ENCODE peak calls at places on chromosomes 3 and 15, in seven cellular contexts. One of them, this sample, is unnamed.

GRCh38 chr3:155391583-155391982 is 98.1 kb upstream of the STRIT1 start:
- DNase-seq in CD8-positive, alpha-beta memory T cell: no peak
- DNase-seq in body of pancreas: no peak
- DNase-seq in BE2C: no peak
- DNase-seq in foreskin fibroblast: peak; percentile 94
- DNase-seq in transverse colon: peak; percentile 8
- DNase-seq in tibial artery: peak; percentile 59
- DNase-seq in this sample: no peak

GRCh38 chr15:100726426-100727190 is 124.2 kb downstream of the ASB7 start:
- DNase-seq in CD8-positive, alpha-beta memory T cell: no peak
- DNase-seq in body of pancreas: peak; percentile 8
- DNase-seq in BE2C: no peak
- DNase-seq in foreskin fibroblast: no peak
- DNase-seq in transverse colon: no peak
- DNase-seq in tibial artery: no peak
- DNase-seq in this sample: no peak

GRCh38 chr3:13885704-13886010 is 5.8 kb upstream of the WNT7A start:
- DNase-seq in CD8-positive, alpha-beta memory T cell: no peak
- DNase-seq in body of pancreas: no peak
- DNase-seq in BE2C: no peak
- DNase-seq in foreskin fibroblast: no peak
- DNase-seq in transverse colon: no peak
- DNase-seq in tibial artery: no peak
- DNase-seq in this sample: no peak

GRCh38 chr15:66496951-66497501 is 536 bp downstream of the SNAPC5 start:
- DNase-seq in CD8-positive, alpha-beta memory T cell: no peak
- DNase-seq in body of pancreas: peak; percentile 18
- DNase-seq in BE2C: no peak
- DNase-seq in foreskin fibroblast: no peak
- DNase-seq in transverse colon: peak; percentile 11
- DNase-seq in tibial artery: no peak
- DNase-seq in this sample: peak; percentile 49

GRCh38 chr15:66573719-66574641 is 8.2 kb upstream of the LCTL start:
- DNase-seq in CD8-positive, alpha-beta memory T cell: no peak
- DNase-seq in body of pancreas: no peak
- DNase-seq in BE2C: no peak
- DNase-seq in foreskin fibroblast: peak; percentile 74
- DNase-seq in transverse colon: no peak
- DNase-seq in tibial artery: no peak
- DNase-seq in this sample: no peak

GRCh38 chr3:178405456-178405970 is 130.7 kb upstream of the KCNMB2 start:
- DNase-seq in CD8-positive, alpha-beta memory T cell: no peak
- DNase-seq in body of pancreas: no peak
- DNase-seq in BE2C: no peak
- DNase-seq in foreskin fibroblast: peak; percentile 50
- DNase-seq in transverse colon: no peak
- DNase-seq in tibial artery: no peak
- DNase-seq in this sample: no peak

GRCh38 chr3:94076055-94076454 is 13.2 kb downstream of the NSUN3 start:
- DNase-seq in CD8-positive, alpha-beta memory T cell: no peak
- DNase-seq in body of pancreas: no peak
- DNase-seq in BE2C: no peak
- DNase-seq in foreskin fibroblast: peak; percentile 26
- DNase-seq in transverse colon: no peak
- DNase-seq in tibial artery: no peak
- DNase-seq in this sample: no peak

GRCh38 chr3:110577856-110578255 is 493.8 kb upstream of the NECTIN3 start:
- DNase-seq in CD8-positive, alpha-beta memory T cell: no peak
- DNase-seq in body of pancreas: no peak
- DNase-seq in BE2C: no peak
- DNase-seq in foreskin fibroblast: peak; percentile 71
- DNase-seq in transverse colon: no peak
- DNase-seq in tibial artery: no peak
- DNase-seq in this sample: no peak

GRCh38 chr15:70853270-70853854 is 595 bp downstream of the LARP6 start:
- DNase-seq in CD8-positive, alpha-beta memory T cell: no peak
- DNase-seq in body of pancreas: peak; percentile 21
- DNase-seq in BE2C: no peak
- DNase-seq in foreskin fibroblast: peak; percentile 82
- DNase-seq in transverse colon: peak; percentile 11
- DNase-seq in tibial artery: peak; percentile 40
- DNase-seq in this sample: no peak

GRCh38 chr15:48718646-48719045 is 73.1 kb upstream of the FBN1 start:
- DNase-seq in CD8-positive, alpha-beta memory T cell: no peak
- DNase-seq in body of pancreas: no peak
- DNase-seq in BE2C: no peak
- DNase-seq in foreskin fibroblast: peak; percentile 72
- DNase-seq in transverse colon: no peak
- DNase-seq in tibial artery: peak; percentile 33
- DNase-seq in this sample: peak; percentile 65

GRCh38 chr3:185920168-185920567 is 17.6 kb downstream of the TRA2B start:
- DNase-seq in CD8-positive, alpha-beta memory T cell: no peak
- DNase-seq in body of pancreas: no peak
- DNase-seq in BE2C: no peak
- DNase-seq in foreskin fibroblast: no peak
- DNase-seq in transverse colon: no peak
- DNase-seq in tibial artery: no peak
- DNase-seq in this sample: no peak

GRCh38 chr3:157155591-157155990 is 4.4 kb downstream of the CCNL1 start:
- DNase-seq in CD8-positive, alpha-beta memory T cell: no peak
- DNase-seq in body of pancreas: no peak
- DNase-seq in BE2C: no peak
- DNase-seq in foreskin fibroblast: no peak
- DNase-seq in transverse colon: no peak
- DNase-seq in tibial artery: no peak
- DNase-seq in this sample: no peak
- H3K4me3 ChIP-seq in CD8-positive, alpha-beta memory T cell: peak overlapping the region; percentile 24
- H3K4me3 ChIP-seq in body of pancreas: no peak overlapping the region
- H3K4me3 ChIP-seq in BE2C: peak overlapping the region; percentile 26
- H3K4me3 ChIP-seq in foreskin fibroblast: peak overlapping the region; percentile 92
- H3K4me3 ChIP-seq in transverse colon: peak overlapping the region; percentile 85
- H3K4me3 ChIP-seq in tibial artery: peak overlapping the region; percentile 17
- H3K4me3 ChIP-seq in this sample: no peak overlapping the region

GRCh38 chr15:34126522-34126921 is 24.6 kb downstream of the PGBD4 start:
- DNase-seq in CD8-positive, alpha-beta memory T cell: no peak
- DNase-seq in body of pancreas: no peak
- DNase-seq in BE2C: no peak
- DNase-seq in foreskin fibroblast: no peak
- DNase-seq in transverse colon: no peak
- DNase-seq in tibial artery: no peak
- DNase-seq in this sample: no peak

GRCh38 chr15:34125945-34126344 is 24.1 kb downstream of the PGBD4 start:
- DNase-seq in CD8-positive, alpha-beta memory T cell: no peak
- DNase-seq in body of pancreas: no peak
- DNase-seq in BE2C: no peak
- DNase-seq in foreskin fibroblast: no peak
- DNase-seq in transverse colon: no peak
- DNase-seq in tibial artery: no peak
- DNase-seq in this sample: no peak

GRCh38 chr15:34124656-34125055 is 22.8 kb downstream of the PGBD4 start:
- DNase-seq in CD8-positive, alpha-beta memory T cell: no peak
- DNase-seq in body of pancreas: no peak
- DNase-seq in BE2C: no peak
- DNase-seq in foreskin fibroblast: no peak
- DNase-seq in transverse colon: no peak
- DNase-seq in tibial artery: no peak
- DNase-seq in this sample: no peak

GRCh38 chr15:34119291-34119690 is 17.4 kb downstream of the PGBD4 start:
- DNase-seq in CD8-positive, alpha-beta memory T cell: no peak
- DNase-seq in body of pancreas: no peak
- DNase-seq in BE2C: no peak
- DNase-seq in foreskin fibroblast: peak; percentile 60
- DNase-seq in transverse colon: no peak
- DNase-seq in tibial artery: no peak
- DNase-seq in this sample: no peak

DNA sequence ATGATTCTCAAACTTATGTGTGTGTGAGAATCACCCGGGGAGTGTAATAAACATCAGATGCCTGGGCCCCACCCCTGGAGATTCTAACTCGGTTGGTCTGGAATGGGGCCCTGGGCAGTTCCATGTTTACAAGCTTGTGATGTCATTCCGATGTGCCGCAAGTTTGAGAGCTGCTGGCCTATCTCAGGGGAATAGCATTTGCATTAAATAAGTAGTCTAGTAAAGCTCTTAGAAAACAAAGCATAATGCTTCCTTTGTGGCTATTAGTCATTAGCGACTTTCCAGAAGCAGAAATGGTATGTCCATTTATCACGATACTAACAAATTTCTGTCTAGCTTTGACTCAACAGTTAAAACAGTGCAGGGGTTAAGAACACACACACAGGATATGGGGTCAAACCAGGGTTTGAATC is 20.9 kb downstream of the PGBD4 start:
- DNase-seq in CD8-positive, alpha-beta memory T cell: no peak
- DNase-seq in body of pancreas: no peak
- DNase-seq in BE2C: no peak
- DNase-seq in foreskin fibroblast: peak; percentile 93
- DNase-seq in transverse colon: no peak
- DNase-seq in tibial artery: no peak
- DNase-seq in this sample: no peak
- H3K4me3 ChIP-seq in CD8-positive, alpha-beta memory T cell: no peak overlapping the region
- H3K4me3 ChIP-seq in body of pancreas: no peak overlapping the region
- H3K4me3 ChIP-seq in BE2C: no peak overlapping the region
- H3K4me3 ChIP-seq in foreskin fibroblast: no peak overlapping the region
- H3K4me3 ChIP-seq in transverse colon: no peak overlapping the region
- H3K4me3 ChIP-seq in tibial artery: no peak overlapping the region
- H3K4me3 ChIP-seq in this sample: no peak overlapping the region

DNA sequence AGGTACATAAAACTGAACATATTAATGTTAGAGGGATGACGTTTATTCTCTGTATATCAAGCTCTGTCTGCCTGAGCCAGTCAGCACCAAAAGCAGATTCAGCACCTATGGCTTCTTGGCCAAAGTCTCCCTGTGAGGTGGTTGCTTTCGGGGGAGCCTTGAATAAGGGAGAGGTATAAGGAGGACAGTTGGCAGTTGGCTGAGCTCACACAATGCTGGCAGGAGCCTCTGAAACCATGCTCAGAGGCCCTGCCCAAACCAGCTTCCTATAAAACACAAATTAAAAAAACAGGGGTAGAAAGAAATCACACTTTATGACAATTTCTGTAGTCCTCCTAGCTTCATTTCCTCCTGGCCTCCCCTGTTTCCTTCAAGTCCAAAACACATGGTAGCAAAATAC is 18.8 kb downstream of the ARHGEF3 start:
- DNase-seq in CD8-positive, alpha-beta memory T cell: no peak
- DNase-seq in body of pancreas: no peak
- DNase-seq in BE2C: no peak
- DNase-seq in foreskin fibroblast: no peak
- DNase-seq in transverse colon: no peak
- DNase-seq in tibial artery: no peak
- DNase-seq in this sample: no peak
- H3K4me3 ChIP-seq in CD8-positive, alpha-beta memory T cell: peak overlapping the region; percentile 23
- H3K4me3 ChIP-seq in body of pancreas: no peak overlapping the region
- H3K4me3 ChIP-seq in BE2C: no peak overlapping the region
- H3K4me3 ChIP-seq in foreskin fibroblast: no peak overlapping the region
- H3K4me3 ChIP-seq in transverse colon: no peak overlapping the region
- H3K4me3 ChIP-seq in tibial artery: no peak overlapping the region
- H3K4me3 ChIP-seq in this sample: no peak overlapping the region

DNA sequence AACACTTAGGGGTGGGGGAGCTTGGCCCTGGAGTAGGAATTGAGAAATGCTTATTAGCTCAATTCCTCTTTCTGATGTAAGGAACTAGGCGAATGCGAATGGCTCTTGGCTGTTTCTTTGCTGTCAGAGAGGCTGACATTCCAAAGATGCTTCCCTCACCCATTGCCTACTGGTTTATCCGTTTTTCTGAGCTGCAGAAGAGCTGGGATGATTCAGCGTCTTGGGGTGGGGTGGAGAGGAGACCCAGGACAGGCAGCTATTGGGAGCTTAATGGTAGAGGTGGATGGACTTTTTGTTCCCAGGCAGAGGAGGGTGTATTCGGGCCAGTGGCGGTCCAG is 9.8 kb downstream of the PLEKHO2 start:
- DNase-seq in CD8-positive, alpha-beta memory T cell: no peak
- DNase-seq in body of pancreas: no peak
- DNase-seq in BE2C: no peak
- DNase-seq in foreskin fibroblast: peak; percentile 91
- DNase-seq in transverse colon: peak; percentile 35
- DNase-seq in tibial artery: peak; percentile 70
- DNase-seq in this sample: peak; percentile 75
- H3K4me3 ChIP-seq in CD8-positive, alpha-beta memory T cell: no peak overlapping the region
- H3K4me3 ChIP-seq in body of pancreas: no peak overlapping the region
- H3K4me3 ChIP-seq in BE2C: no peak overlapping the region
- H3K4me3 ChIP-seq in foreskin fibroblast: peak overlapping the region; percentile 15
- H3K4me3 ChIP-seq in transverse colon: no peak overlapping the region
- H3K4me3 ChIP-seq in tibial artery: no peak overlapping the region
- H3K4me3 ChIP-seq in this sample: no peak overlapping the region

GRCh38 chr3:194572944-194573491 is 60.2 kb downstream of the TMEM44 start:
- DNase-seq in CD8-positive, alpha-beta memory T cell: no peak
- DNase-seq in body of pancreas: no peak
- DNase-seq in BE2C: no peak
- DNase-seq in foreskin fibroblast: no peak
- DNase-seq in transverse colon: no peak
- DNase-seq in tibial artery: no peak
- DNase-seq in this sample: no peak
- H3K4me3 ChIP-seq in CD8-positive, alpha-beta memory T cell: no peak overlapping the region
- H3K4me3 ChIP-seq in body of pancreas: no peak overlapping the region
- H3K4me3 ChIP-seq in BE2C: no peak overlapping the region
- H3K4me3 ChIP-seq in foreskin fibroblast: no peak overlapping the region
- H3K4me3 ChIP-seq in transverse colon: no peak overlapping the region
- H3K4me3 ChIP-seq in tibial artery: no peak overlapping the region
- H3K4me3 ChIP-seq in this sample: no peak overlapping the region

GRCh38 chr3:33658971-33659848 is 58.8 kb downstream of the CLASP2 start:
- DNase-seq in CD8-positive, alpha-beta memory T cell: no peak
- DNase-seq in body of pancreas: peak; percentile 60
- DNase-seq in BE2C: peak; percentile 77
- DNase-seq in foreskin fibroblast: peak; percentile 91
- DNase-seq in transverse colon: peak; percentile 65
- DNase-seq in tibial artery: peak; percentile 65
- DNase-seq in this sample: peak; percentile 68
- H3K4me3 ChIP-seq in CD8-positive, alpha-beta memory T cell: peak overlapping the region; percentile 35
- H3K4me3 ChIP-seq in body of pancreas: peak overlapping the region; percentile 0
- H3K4me3 ChIP-seq in BE2C: peak overlapping the region; percentile 69
- H3K4me3 ChIP-seq in foreskin fibroblast: peak overlapping the region; percentile 57
- H3K4me3 ChIP-seq in transverse colon: peak overlapping the region; percentile 43
- H3K4me3 ChIP-seq in tibial artery: peak overlapping the region; percentile 50
- H3K4me3 ChIP-seq in this sample: peak overlapping the region; percentile 45

GRCh38 chr3:190076138-190076537 is 44.6 kb downstream of the P3H2 start:
- DNase-seq in CD8-positive, alpha-beta memory T cell: no peak
- DNase-seq in body of pancreas: no peak
- DNase-seq in BE2C: no peak
- DNase-seq in foreskin fibroblast: peak; percentile 60
- DNase-seq in transverse colon: no peak
- DNase-seq in tibial artery: no peak
- DNase-seq in this sample: no peak
- H3K4me3 ChIP-seq in CD8-positive, alpha-beta memory T cell: no peak overlapping the region
- H3K4me3 ChIP-seq in body of pancreas: no peak overlapping the region
- H3K4me3 ChIP-seq in BE2C: no peak overlapping the region
- H3K4me3 ChIP-seq in foreskin fibroblast: no peak overlapping the region
- H3K4me3 ChIP-seq in transverse colon: no peak overlapping the region
- H3K4me3 ChIP-seq in tibial artery: no peak overlapping the region
- H3K4me3 ChIP-seq in this sample: no peak overlapping the region

GRCh38 chr3:37321863-37322262 is 147.5 kb upstream of the LRRFIP2 start:
- DNase-seq in CD8-positive, alpha-beta memory T cell: no peak
- DNase-seq in body of pancreas: no peak
- DNase-seq in BE2C: no peak
- DNase-seq in foreskin fibroblast: no peak
- DNase-seq in transverse colon: no peak
- DNase-seq in tibial artery: no peak
- DNase-seq in this sample: no peak
- H3K4me3 ChIP-seq in CD8-positive, alpha-beta memory T cell: no peak overlapping the region
- H3K4me3 ChIP-seq in body of pancreas: no peak overlapping the region
- H3K4me3 ChIP-seq in BE2C: no peak overlapping the region
- H3K4me3 ChIP-seq in foreskin fibroblast: no peak overlapping the region
- H3K4me3 ChIP-seq in transverse colon: no peak overlapping the region
- H3K4me3 ChIP-seq in tibial artery: peak overlapping the region; percentile 21
- H3K4me3 ChIP-seq in this sample: no peak overlapping the region